ENCODE peak calls at places on chromosomes 11 and 22, in four cellular contexts. One of them, this sample, is unnamed.

GRCh38 chr11:110078923-110079544 is 14.2 kb upstream of the ZC3H12C start:
- DNase-seq in EL: no peak
- DNase-seq in foreskin fibroblast: no peak
- DNase-seq in NCI-H2081: no peak
- DNase-seq in this sample: no peak

GRCh38 chr11:97557399-97557798 is 1167.6 kb downstream of the JRKL start:
- DNase-seq in foreskin fibroblast: no peak
- DNase-seq in NCI-H2081: no peak
- DNase-seq in EL: no peak
- DNase-seq in this sample: peak; percentile 21

GRCh38 chr11:32178692-32179091 is 87.8 kb downstream of the RCN1 start:
- DNase-seq in EL: no peak
- DNase-seq in foreskin fibroblast: no peak
- DNase-seq in NCI-H2081: no peak
- DNase-seq in this sample: no peak

GRCh38 chr22:50305658-50306566 is 1.5 kb downstream of the PLXNB2 start:
- DNase-seq in foreskin fibroblast: peak; percentile 98
- DNase-seq in EL: peak; percentile 98
- DNase-seq in NCI-H2081: peak; percentile 68
- DNase-seq in this sample: peak; percentile 90

GRCh38 chr11:61056566-61056965 is 45.7 kb upstream of the CD5 start:
- DNase-seq in EL: no peak
- DNase-seq in NCI-H2081: peak; percentile 75
- DNase-seq in foreskin fibroblast: no peak
- DNase-seq in this sample: no peak

GRCh38 chr22:43174941-43175531 is 11.9 kb downstream of the TTLL12 start:
- DNase-seq in foreskin fibroblast: no peak
- DNase-seq in NCI-H2081: peak; percentile 43
- DNase-seq in EL: no peak
- DNase-seq in this sample: no peak

GRCh38 chr11:128939591-128939990 is 3.1 kb downstream of the TP53AIP1 start:
- DNase-seq in EL: no peak
- DNase-seq in NCI-H2081: no peak
- DNase-seq in foreskin fibroblast: no peak
- DNase-seq in this sample: no peak

GRCh38 chr11:77340501-77340900 is 39.0 kb upstream of the GDPD4 start:
- DNase-seq in NCI-H2081: no peak
- DNase-seq in foreskin fibroblast: no peak
- DNase-seq in EL: no peak
- DNase-seq in this sample: no peak

GRCh38 chr11:115226556-115226955 is 277.7 kb downstream of the CADM1 start:
- DNase-seq in EL: peak; percentile 80
- DNase-seq in NCI-H2081: no peak
- DNase-seq in foreskin fibroblast: peak; percentile 29
- DNase-seq in this sample: peak; percentile 77

GRCh38 chr11:76139317-76139716 is 67.0 kb downstream of the WNT11 start:
- DNase-seq in foreskin fibroblast: no peak
- DNase-seq in EL: no peak
- DNase-seq in NCI-H2081: no peak
- DNase-seq in this sample: no peak